ENCODE peak calls at places on chromosomes 1 and 21, in seven cellular contexts. Z is WERI-Rb-1, T is upper lobe of right lung, L is cardiac fibroblast, D is breast epithelium, C is Peyer's patch, X is IMR-90. Q is an unnamed sample.

GRCh38 chr21:45592208-45592619 is 50.0 kb upstream of the SLC19A1 start:
- DNase-seq in Z (no peak), X (no peak), C (peak; percentile 41), L (no peak), D (peak; percentile 34), T (peak; percentile 44), Q (no peak)

GRCh38 chr1:56963667-56964066 is 2.1 kb downstream of the C8B start:
- DNase-seq in X (no peak), T (no peak), D (no peak), C (no peak), L (peak; percentile 9), Z (no peak), Q (no peak)

GRCh38 chr1:197065549-197065948 is 1.5 kb downstream of the F13B start:
- DNase-seq in T (no peak), Z (no peak), L (peak; percentile 76), C (no peak), X (peak; percentile 40), D (no peak), Q (no peak)

GRCh38 chr21:43206231-43207042 is 37.6 kb downstream of the CRYAA start:
- DNase-seq in X (no peak), Z (peak; percentile 3), L (no peak), T (peak; percentile 53), C (no peak), D (peak; percentile 35), Q (peak; percentile 22)

GRCh38 chr1:162070094-162070748 is 730 bp downstream of the NOS1AP start:
- DNase-seq in L (no peak), Z (peak; percentile 48), C (peak; percentile 58), D (no peak), T (peak; percentile 65), X (no peak), Q (no peak)

GRCh38 chr1:245771521-245772281 is 616.9 kb downstream of the KIF26B start:
- DNase-seq in X (peak; percentile 91), C (no peak), D (no peak), Z (no peak), T (no peak), L (peak; percentile 91), Q (no peak)

GRCh38 chr1:12059722-12060464 is 3.2 kb upstream of the TNFRSF8 start:
- DNase-seq in X (no peak), D (no peak), T (no peak), Z (no peak), C (no peak), L (no peak), Q (no peak)

GRCh38 chr1:32816676-32817158 is 441 bp downstream of the YARS1 start:
- DNase-seq in T (no peak), Z (peak; percentile 47), C (no peak), D (no peak), L (peak; percentile 47), X (peak; percentile 34), Q (no peak)

GRCh38 chr1:15876357-15876756 is 28.9 kb downstream of the SPEN start:
- DNase-seq in T (no peak), Z (no peak), C (no peak), X (no peak), D (no peak), L (no peak), Q (no peak)

GRCh38 chr1:224273651-224274050 is 56.3 kb downstream of the NVL start:
- DNase-seq in L (peak; percentile 72), C (no peak), X (peak; percentile 87), Z (no peak), D (no peak), T (no peak), Q (no peak)

GRCh38 chr1:41639332-41639936 is 155.0 kb upstream of the EDN2 start:
- DNase-seq in D (no peak), C (no peak), Z (no peak), L (peak; percentile 78), T (no peak), X (peak; percentile 90), Q (no peak)

GRCh38 chr1:6365047-6365446 is 28.5 kb downstream of the ACOT7 start:
- DNase-seq in C (no peak), L (no peak), X (no peak), T (no peak), Z (no peak), D (no peak), Q (no peak)

GRCh38 chr21:34834852-34835501 is 166.2 kb downstream of the CLIC6 start:
- DNase-seq in C (no peak), L (no peak), D (no peak), T (no peak), X (no peak), Z (no peak), Q (no peak)

GRCh38 chr1:35264861-35265260 is 3.6 kb upstream of the ZMYM4 start:
- DNase-seq in Z (no peak), C (no peak), D (peak; percentile 53), L (no peak), X (peak; percentile 35), T (no peak), Q (no peak)

GRCh38 chr1:153959454-153959853 is 1.0 kb upstream of the CRTC2 start:
- DNase-seq in Z (no peak), L (no peak), T (no peak), X (no peak), D (no peak), C (no peak), Q (no peak)

GRCh38 chr1:38000529-38001453 is 4.5 kb downstream of the FHL3 start:
- DNase-seq in T (no peak), Z (no peak), X (peak; percentile 87), D (no peak), C (no peak), L (peak; percentile 90), Q (no peak)

GRCh38 chr1:3799976-3800685 is 3.8 kb upstream of the LRRC47 start:
- DNase-seq in Z (peak; percentile 76), X (no peak), D (no peak), L (peak; percentile 34), C (no peak), T (no peak), Q (no peak)

GRCh38 chr1:2288308-2288707 is 60.2 kb downstream of the SKI start:
- DNase-seq in Z (no peak), C (no peak), T (no peak), L (no peak), D (no peak), X (no peak), Q (no peak)

GRCh38 chr1:24085546-24085945 is 26.4 kb downstream of the MYOM3 start:
- DNase-seq in L (peak; percentile 24), C (no peak), Z (no peak), D (no peak), X (peak; percentile 18), T (no peak), Q (no peak)

GRCh38 chr1:193104496-193104905 is 713 bp downstream of the GLRX2 start:
- DNase-seq in Z (peak; percentile 62), X (peak; percentile 56), L (no peak), D (peak; percentile 53), C (peak; percentile 72), T (peak; percentile 85), Q (no peak)

GRCh38 chr21:42120056-42120903 is 49.2 kb downstream of the UMODL1 start:
- DNase-seq in C (no peak), Z (no peak), T (no peak), X (no peak), D (no peak), L (no peak), Q (no peak)

GRCh38 chr1:234579967-234580366 is 30.0 kb downstream of the IRF2BP2 start:
- DNase-seq in L (peak; percentile 33), T (no peak), D (no peak), X (no peak), C (no peak), Z (peak; percentile 0), Q (no peak)

GRCh38 chr1:232598133-232598532 is 31.8 kb downstream of the SIPA1L2 start:
- DNase-seq in T (no peak), X (no peak), Z (no peak), D (no peak), C (no peak), L (no peak), Q (no peak)

DNA sequence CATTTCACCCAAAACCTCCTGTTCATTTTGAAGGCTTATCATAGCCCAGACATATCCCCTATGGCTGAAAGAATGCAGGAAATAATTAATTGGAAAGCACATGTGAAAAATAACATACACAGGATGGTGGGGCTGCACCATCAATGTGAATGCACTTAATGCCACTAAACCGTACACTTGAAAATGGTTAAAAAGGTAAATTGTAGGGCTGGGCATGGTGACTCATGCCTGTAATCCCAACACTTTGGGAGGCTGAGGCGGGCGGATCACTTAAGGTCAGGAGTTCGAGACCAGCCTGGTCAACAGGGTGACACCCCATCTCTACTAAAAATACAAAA is 98.7 kb upstream of the BACE2 start:
- DNase-seq in C (no peak), X (no peak), Z (no peak), D (no peak), T (no peak), L (no peak), Q (no peak)
- TF ChIP-seq CTCF in C (no peak), X (no peak), Z (no peak), D (no peak), T (no peak), L (no peak), Q (peak; percentile 61)

GRCh38 chr21:39703578-39703977 is 41.4 kb upstream of the IGSF5 start:
- DNase-seq in L (no peak), X (no peak), Z (no peak), C (no peak), T (no peak), D (no peak), Q (no peak)

GRCh38 chr21:39707316-39707715 is 37.7 kb upstream of the IGSF5 start:
- DNase-seq in X (no peak), L (no peak), D (no peak), Z (no peak), T (no peak), C (no peak), Q (no peak)

GRCh38 chr21:39710866-39711265 is 34.1 kb upstream of the IGSF5 start:
- DNase-seq in C (no peak), T (no peak), D (no peak), Z (no peak), L (no peak), X (no peak), Q (no peak)

GRCh38 chr21:39700318-39700717 is 44.7 kb upstream of the IGSF5 start:
- DNase-seq in T (no peak), C (no peak), D (no peak), X (no peak), L (no peak), Z (no peak), Q (no peak)

DNA sequence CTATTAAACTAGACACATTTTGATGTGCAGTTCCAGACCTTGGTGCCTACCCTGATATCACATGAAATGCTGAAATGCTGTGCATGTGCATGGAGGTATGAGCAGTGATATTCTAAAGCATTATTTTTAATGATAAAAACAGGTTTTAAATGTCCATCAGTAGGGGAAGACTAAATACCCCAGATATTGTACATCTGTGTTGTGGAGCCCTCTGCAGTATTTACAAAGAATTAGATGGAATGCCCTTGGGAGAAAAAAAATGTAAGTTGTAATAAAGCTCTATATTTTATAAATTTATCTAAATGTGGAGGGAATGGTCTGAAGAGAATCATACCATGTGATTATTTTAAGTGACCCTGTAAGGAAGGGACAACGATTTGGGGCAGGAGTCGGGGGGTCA is 39.1 kb upstream of the IGSF5 start:
- DNase-seq in D (no peak), L (no peak), C (no peak), X (peak; percentile 12), T (no peak), Z (no peak), Q (no peak)
- TF ChIP-seq CTCF in D (no peak), L (no peak), C (peak; percentile 44), X (peak; percentile 40), T (no peak), Z (no peak), Q (no peak)

GRCh38 chr1:227317541-227318002 is 720 bp downstream of the CDC42BPA start:
- DNase-seq in T (no peak), L (peak; percentile 79), Z (peak; percentile 38), D (no peak), C (no peak), X (peak; percentile 61), Q (no peak)
- TF ChIP-seq CTCF in T (peak; percentile 20), L (peak; percentile 36), Z (no peak), D (peak; percentile 41), C (no peak), X (no peak), Q (no peak)

GRCh38 chr21:16378570-16378969 is 648.8 kb downstream of the USP25 start:
- DNase-seq in C (no peak), L (no peak), D (no peak), Z (no peak), X (no peak), T (no peak), Q (no peak)
- TF ChIP-seq CTCF in C (no peak), L (no peak), D (no peak), Z (no peak), X (no peak), T (no peak), Q (no peak)